ENCODE peak calls at places on chromosomes 4 and X, in nine cellular contexts. C is mammary epithelial cell; O is CD8-positive, alpha-beta memory T cell; Z is CD8-positive, alpha-beta T cell; W is breast epithelium; T is brain microvascular endothelial cell; I is Karpas-422; X is adipocyte; K is thyroid gland. V is an unnamed sample. For H3K36me3, the result is how much of the 10 kb centered on the place peaks cover.

GRCh38 chr4:6475492-6476020 is 3.1 kb upstream of the PPP2R2C start:
- DNase-seq in I (no peak), K (no peak), X (no peak), W (peak), O (no peak), Z (no peak), T (no peak), C (no peak), V (no peak)

GRCh38 chr4:113057891-113058290 is 8.4 kb downstream of the ANK2 start:
- DNase-seq in O (no peak), K (no peak), X (no peak), I (no peak), W (no peak), C (peak), T (peak), Z (no peak), V (no peak)

GRCh38 chrX:139204903-139205667 is 325.5 kb upstream of the F9 start:
- DNase-seq in X (peak), O (no peak), C (peak), K (peak), T (no peak), W (peak), Z (no peak), I (no peak), V (no peak)

GRCh38 chrX:102345916-102346315 is 93.9 kb downstream of the NXF2B start:
- DNase-seq in W (peak), C (peak), Z (peak), T (peak), X (peak), K (peak), O (peak), I (peak), V (peak)

GRCh38 chrX:65491620-65492019 is 43.0 kb downstream of the LAS1L start:
- DNase-seq in X (no peak), O (no peak), K (no peak), T (no peak), C (no peak), Z (no peak), W (no peak), I (no peak), V (no peak)

GRCh38 chr4:119233750-119234149 is 21.2 kb downstream of the USP53 start:
- DNase-seq in C (no peak), K (no peak), I (no peak), W (no peak), X (no peak), Z (no peak), O (no peak), T (no peak), V (no peak)

GRCh38 chrX:46381630-46382029 is 163.6 kb downstream of the ZNF674 start:
- DNase-seq in Z (no peak), W (no peak), X (peak), T (peak), C (peak), I (peak), O (no peak), K (peak), V (peak)

GRCh38 chr4:152316969-152317368 is 218.9 kb downstream of the FBXW7 start:
- DNase-seq in T (no peak), K (peak), X (peak), O (no peak), C (no peak), Z (no peak), I (no peak), W (no peak), V (no peak)

GRCh38 chr4:37973481-37973880 is 13.3 kb downstream of the PTTG2 start:
- DNase-seq in O (no peak), K (no peak), I (peak), Z (no peak), W (no peak), X (no peak), C (no peak), T (no peak), V (no peak)

GRCh38 chrX:53317365-53318069 is 36.1 kb upstream of the IQSEC2 start:
- DNase-seq in X (peak), C (peak), O (peak), W (no peak), I (peak), K (peak), Z (peak), T (peak), V (peak)

GRCh38 chr4:156190606-156191005 is 236.9 kb upstream of the CTSO start:
- DNase-seq in X (peak), C (peak), K (no peak), Z (no peak), W (no peak), O (no peak), I (no peak), T (peak), V (no peak)

GRCh38 chr4:77617203-77617602 is 11.6 kb downstream of the CXCL13 start:
- DNase-seq in X (no peak), O (no peak), I (no peak), K (no peak), T (no peak), C (peak), W (no peak), Z (no peak), V (no peak)

GRCh38 chr4:11743961-11744360 is 315.3 kb upstream of the HS3ST1 start:
- DNase-seq in K (no peak), Z (no peak), I (no peak), X (no peak), T (no peak), W (no peak), O (no peak), C (no peak), V (no peak)

GRCh38 chr4:2300431-2300861 is 38.5 kb upstream of the MXD4 start:
- DNase-seq in T (no peak), O (no peak), K (no peak), I (no peak), C (no peak), X (no peak), W (no peak), Z (no peak), V (no peak)

GRCh38 chr4:94488667-94489066 is 36.9 kb downstream of the PDLIM5 start:
- DNase-seq in T (peak), K (no peak), O (no peak), W (no peak), Z (no peak), C (peak), X (peak), I (no peak), V (no peak)

GRCh38 chr4:53484911-53485459 is 106.3 kb downstream of the LNX1 start:
- DNase-seq in W (no peak), I (no peak), K (no peak), X (peak), T (no peak), C (no peak), Z (no peak), O (no peak), V (no peak)

GRCh38 chrX:148947399-148948025 is 447.1 kb downstream of the AFF2 start:
- DNase-seq in W (no peak), X (no peak), O (no peak), I (no peak), Z (no peak), C (peak), T (no peak), K (no peak), V (no peak)

GRCh38 chr4:113548303-113548702 is 213.2 kb downstream of the CAMK2D start:
- DNase-seq in K (no peak), I (no peak), T (no peak), Z (no peak), W (no peak), X (no peak), C (no peak), O (no peak), V (no peak)

GRCh38 chr4:67288964-67289363 is 256.3 kb downstream of the CENPC start:
- DNase-seq in K (no peak), W (no peak), I (peak), C (no peak), O (no peak), Z (no peak), X (peak), T (peak), V (peak)

GRCh38 chr4:47705326-47705981 is 132.4 kb downstream of the CORIN start:
- DNase-seq in K (no peak), C (no peak), Z (no peak), X (peak), T (no peak), W (no peak), O (no peak), I (peak), V (peak)

GRCh38 chrX:136574548-136574947 is 42.5 kb downstream of the VGLL1 start:
- DNase-seq in I (no peak), Z (no peak), T (no peak), W (no peak), O (no peak), K (peak), X (no peak), C (no peak), V (peak)

GRCh38 chr4:100635899-100636298 is 118.1 kb upstream of the EMCN start:
- DNase-seq in T (no peak), I (no peak), Z (no peak), O (no peak), K (no peak), X (no peak), C (peak), W (no peak), V (no peak)

GRCh38 chr4:118865091-118865708 is 23.5 kb upstream of the SYNPO2 start:
- DNase-seq in K (peak), Z (no peak), W (no peak), T (peak), C (peak), I (peak), O (no peak), X (peak), V (peak)

GRCh38 chr4:177369372-177369771 is 59.7 kb downstream of the NEIL3 start:
- DNase-seq in W (no peak), I (no peak), T (peak), Z (no peak), C (no peak), X (peak), O (no peak), K (no peak), V (no peak)

GRCh38 chrX:135170468-135170867 is 730 bp downstream of the CT55 start:
- DNase-seq in K (no peak), I (no peak), W (no peak), X (no peak), C (no peak), T (no peak), O (no peak), Z (no peak), V (no peak)

GRCh38 chrX:50431623-50432022 is 39.0 kb downstream of the DGKK start:
- DNase-seq in W (no peak), K (no peak), X (no peak), T (no peak), O (no peak), C (no peak), Z (no peak), I (no peak), V (peak)

GRCh38 chrX:11562570-11562969 is 103.2 kb downstream of the ARHGAP6 start:
- DNase-seq in Z (no peak), W (no peak), O (no peak), T (no peak), K (no peak), X (no peak), C (no peak), I (peak), V (no peak)

GRCh38 chr4:184343400-184344177 is 125.9 kb upstream of the ENPP6 start:
- DNase-seq in X (peak), K (peak), I (peak), W (peak), Z (no peak), C (peak), T (peak), O (peak), V (peak)

GRCh38 chrX:65658229-65658628 is 9.2 kb upstream of the MSN start:
- DNase-seq in I (no peak), K (no peak), Z (no peak), O (no peak), T (no peak), C (no peak), W (no peak), X (no peak), V (no peak)

GRCh38 chr4:137968956-137969709 is 273.0 kb downstream of the SLC7A11 start:
- DNase-seq in O (no peak), W (no peak), C (no peak), X (no peak), T (no peak), K (no peak), Z (no peak), I (no peak), V (no peak)

GRCh38 chrX:54785901-54786300 is 12.2 kb downstream of the ITIH6 start:
- DNase-seq in T (no peak), Z (no peak), K (no peak), W (no peak), O (no peak), C (no peak), X (peak), I (peak), V (peak)

GRCh38 chr4:84378983-84379382 is 120.1 kb downstream of the NKX6-1 start:
- DNase-seq in K (no peak), I (no peak), T (no peak), Z (no peak), X (no peak), C (no peak), W (no peak), O (no peak), V (no peak)

GRCh38 chr4:117010695-117011094 is 74.7 kb downstream of the TRAM1L1 start:
- DNase-seq in W (no peak), K (no peak), T (no peak), I (no peak), X (no peak), O (no peak), Z (no peak), C (no peak), V (no peak)

DNA sequence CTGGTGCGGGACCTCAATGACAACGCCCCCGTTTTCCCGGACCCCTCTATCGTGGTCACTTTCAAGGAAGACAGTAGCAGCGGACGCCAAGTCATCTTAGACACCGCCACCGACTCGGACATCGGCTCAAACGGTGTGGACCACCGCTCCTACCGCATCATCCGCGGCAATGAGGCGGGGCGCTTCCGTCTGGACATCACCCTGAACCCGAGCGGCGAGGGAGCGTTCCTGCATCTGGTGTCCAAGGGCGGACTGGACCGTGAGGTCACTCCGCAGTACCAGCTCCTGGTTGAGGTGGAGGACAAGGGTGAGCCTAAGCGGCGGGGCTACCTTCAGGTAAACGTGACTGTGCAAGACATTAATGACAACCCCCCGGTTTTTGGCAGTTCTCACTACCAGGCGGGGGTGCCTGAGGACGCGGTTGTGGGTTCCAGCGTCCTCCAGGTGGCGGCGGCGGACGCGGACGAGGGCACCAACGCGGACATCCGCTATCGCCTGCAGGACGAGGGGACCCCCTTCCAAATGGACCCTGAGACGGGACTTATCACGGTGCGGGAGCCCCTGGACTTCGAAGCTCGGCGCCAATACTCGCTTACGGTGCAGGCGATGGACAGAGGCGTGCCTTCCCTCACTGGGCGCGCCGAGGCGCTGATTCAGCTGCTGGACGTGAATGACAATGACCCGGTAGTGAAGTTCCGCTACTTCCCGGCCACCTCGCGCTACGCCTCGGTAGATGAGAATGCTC is 2.2 kb downstream of the FAT4 start:
- DNase-seq in X (peak), W (no peak), C (peak), O (no peak), Z (no peak), K (peak), T (peak), I (no peak), V (no peak)
- H3K36me3 ChIP-seq in X (under half), W (under half), C (under half), O (under half), Z (under half), K (under half), T (under half), I (under half), V (under half)

DNA sequence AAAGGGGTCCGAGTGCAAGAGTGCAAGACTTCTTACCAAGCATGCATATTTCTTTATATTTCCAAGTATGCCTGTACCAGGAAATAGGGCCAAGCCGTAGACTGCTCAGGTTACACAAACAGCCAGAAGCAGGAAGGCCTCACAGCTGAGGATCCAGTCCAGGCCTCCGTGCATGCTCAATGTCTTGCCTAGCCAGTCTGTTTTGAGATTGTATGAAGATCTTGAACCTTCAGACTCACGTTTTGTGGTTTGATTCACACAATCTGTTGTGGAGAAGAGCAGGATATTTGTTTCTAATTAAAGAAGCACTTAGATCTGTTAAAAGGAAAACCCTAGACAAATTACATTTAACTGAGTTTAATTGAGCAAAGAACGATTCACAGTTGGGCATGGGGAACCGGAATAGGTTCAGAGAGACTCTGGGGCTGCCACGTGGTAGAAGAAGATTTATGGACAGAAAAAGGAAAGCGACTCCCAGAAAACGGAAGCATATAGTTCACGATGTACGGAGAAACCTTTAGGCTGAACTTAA is 1.2 kb downstream of the MGST2 start:
- DNase-seq in X (peak), Z (no peak), I (peak), K (peak), C (peak), O (no peak), W (peak), T (peak), V (peak)
- H3K36me3 ChIP-seq in X (under half), Z (under half), I (under half), K (under half), C (under half), O (under half), W (under half), T (under half), V (under half)

GRCh38 chr4:16168710-16169388 is 57.4 kb downstream of the TAPT1 start:
- DNase-seq in W (no peak), I (no peak), T (no peak), C (no peak), Z (no peak), K (no peak), X (no peak), O (no peak), V (no peak)
- H3K36me3 ChIP-seq in W (under half), I (under half), T (under half), C (under half), Z (under half), K (under half), X (half or more), O (under half), V (half or more)

DNA sequence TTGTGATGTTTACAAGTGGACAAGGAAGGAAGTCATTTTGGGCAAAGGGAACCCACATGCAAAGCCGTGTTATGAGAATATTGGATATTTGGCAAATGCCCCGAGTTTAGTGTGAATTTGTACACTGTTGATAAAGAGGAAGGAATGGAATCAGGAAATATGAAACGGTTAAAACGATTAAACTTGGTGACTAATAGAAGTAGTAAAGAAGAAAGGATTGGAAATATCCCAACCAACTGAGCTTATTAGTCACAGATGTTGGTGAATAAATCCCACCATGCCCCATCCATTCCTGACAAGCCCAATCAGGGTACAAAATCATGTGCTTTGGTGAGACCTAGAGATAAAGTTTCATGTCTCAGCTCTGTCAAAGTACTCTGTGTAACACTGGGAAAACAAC is 22.0 kb downstream of the ARHGAP24 start:
- DNase-seq in O (no peak), X (peak), K (no peak), C (peak), I (no peak), T (no peak), W (no peak), Z (no peak), V (no peak)
- H3K36me3 ChIP-seq in O (under half), X (under half), K (under half), C (under half), I (under half), T (under half), W (under half), Z (under half), V (under half)

GRCh38 chr4:87239821-87240220 is 19.4 kb upstream of the KLHL8 start:
- DNase-seq in I (no peak), Z (no peak), W (no peak), X (no peak), C (no peak), O (no peak), K (no peak), T (no peak), V (no peak)

GRCh38 chr4:87240341-87240740 is 19.9 kb upstream of the KLHL8 start:
- DNase-seq in O (no peak), T (no peak), C (no peak), Z (no peak), I (no peak), W (no peak), X (no peak), K (no peak), V (no peak)

GRCh38 chr4:87235020-87235671 is 14.7 kb upstream of the KLHL8 start:
- DNase-seq in W (no peak), C (peak), I (no peak), O (no peak), X (no peak), K (no peak), Z (no peak), T (peak), V (no peak)

GRCh38 chr4:87241341-87241740 is 20.9 kb upstream of the KLHL8 start:
- DNase-seq in T (no peak), Z (no peak), I (no peak), W (no peak), C (no peak), O (no peak), K (no peak), X (no peak), V (no peak)

DNA sequence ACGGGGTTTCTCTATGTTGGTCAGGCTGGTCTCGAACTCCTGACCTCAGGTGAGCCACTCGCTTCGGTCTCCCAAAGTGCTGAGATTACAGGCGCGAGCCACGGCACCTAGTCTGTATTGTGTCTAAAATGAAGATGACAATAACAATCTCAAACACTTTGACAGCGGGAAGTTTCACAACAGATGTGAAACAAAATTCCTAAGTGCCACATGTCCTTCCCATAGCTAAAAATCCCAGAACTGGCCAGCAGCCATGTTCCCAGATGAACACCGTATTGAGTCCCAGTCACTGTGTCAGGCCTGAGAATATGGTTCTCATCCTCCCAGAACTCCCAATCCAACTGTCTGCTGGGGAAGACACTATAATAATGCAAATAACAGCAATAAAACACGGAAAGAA is 16.4 kb upstream of the KLHL8 start:
- DNase-seq in X (no peak), O (no peak), T (no peak), Z (no peak), C (no peak), W (no peak), K (no peak), I (no peak), V (peak)
- H3K36me3 ChIP-seq in X (under half), O (under half), T (under half), Z (under half), C (under half), W (under half), K (under half), I (under half), V (under half)

GRCh38 chrX:153868576-153869472 is 17.1 kb downstream of the L1CAM start:
- DNase-seq in C (no peak), Z (no peak), O (no peak), I (no peak), W (no peak), T (no peak), X (no peak), K (no peak), V (no peak)
- H3K36me3 ChIP-seq in C (under half), Z (under half), O (under half), I (under half), W (under half), T (under half), X (under half), K (under half), V (under half)

GRCh38 chr4:4971796-4972195 is 47.5 kb downstream of the CYTL1 start:
- DNase-seq in T (no peak), C (no peak), Z (no peak), I (no peak), O (no peak), X (no peak), K (no peak), W (no peak), V (no peak)
- H3K36me3 ChIP-seq in T (under half), C (under half), Z (under half), I (under half), O (under half), X (under half), K (under half), W (under half), V (under half)